ENCODE peak calls at places on chromosomes 6 and 20, in six cellular contexts. One of them, this sample, is unnamed.

GRCh38 chr20:62408055-62408454 is 970 bp upstream of the CABLES2 start:
- DNase-seq in A549: no peak
- DNase-seq in endothelial cell of umbilical vein: no peak
- DNase-seq in NB4: no peak
- DNase-seq in K562: no peak
- DNase-seq in GM12878: no peak
- DNase-seq in this sample: no peak

GRCh38 chr6:22325481-22325880 is 28.6 kb upstream of the PRL start:
- DNase-seq in K562: no peak
- DNase-seq in endothelial cell of umbilical vein: no peak
- DNase-seq in GM12878: no peak
- DNase-seq in A549: no peak
- DNase-seq in NB4: no peak
- DNase-seq in this sample: no peak

GRCh38 chr6:47098570-47098993 is 56.5 kb upstream of the ADGRF1 start:
- DNase-seq in K562: no peak
- DNase-seq in A549: no peak
- DNase-seq in endothelial cell of umbilical vein: no peak
- DNase-seq in GM12878: no peak
- DNase-seq in NB4: no peak
- DNase-seq in this sample: no peak

GRCh38 chr6:30685977-30686907 is at the start of gene PPP1R18:
- DNase-seq in A549: no peak
- DNase-seq in endothelial cell of umbilical vein: peak; percentile 28
- DNase-seq in NB4: peak; percentile 67
- DNase-seq in K562: peak; percentile 80
- DNase-seq in GM12878: no peak
- DNase-seq in this sample: no peak

GRCh38 chr6:78324213-78324612 is 543.1 kb upstream of the IRAK1BP1 start:
- DNase-seq in NB4: peak; percentile 32
- DNase-seq in endothelial cell of umbilical vein: no peak
- DNase-seq in GM12878: no peak
- DNase-seq in K562: no peak
- DNase-seq in A549: no peak
- DNase-seq in this sample: no peak

GRCh38 chr20:33781133-33781532 is 30.0 kb upstream of the CHMP4B start:
- DNase-seq in NB4: no peak
- DNase-seq in endothelial cell of umbilical vein: no peak
- DNase-seq in K562: no peak
- DNase-seq in GM12878: no peak
- DNase-seq in A549: no peak
- DNase-seq in this sample: no peak

GRCh38 chr20:58179432-58180099 is 48.9 kb downstream of the ANKRD60 start:
- DNase-seq in K562: peak; percentile 73
- DNase-seq in NB4: peak; percentile 61
- DNase-seq in endothelial cell of umbilical vein: peak; percentile 30
- DNase-seq in GM12878: no peak
- DNase-seq in A549: peak; percentile 48
- DNase-seq in this sample: peak; percentile 21

GRCh38 chr6:125612400-125612846 is 137.0 kb upstream of the HEY2 start:
- DNase-seq in endothelial cell of umbilical vein: no peak
- DNase-seq in GM12878: no peak
- DNase-seq in K562: no peak
- DNase-seq in NB4: no peak
- DNase-seq in A549: no peak
- DNase-seq in this sample: no peak

GRCh38 chr6:10809098-10809497 is 29.2 kb downstream of the MAK start:
- DNase-seq in endothelial cell of umbilical vein: no peak
- DNase-seq in K562: peak; percentile 23
- DNase-seq in GM12878: no peak
- DNase-seq in NB4: peak; percentile 31
- DNase-seq in A549: no peak
- DNase-seq in this sample: no peak

GRCh38 chr6:130425532-130425931 is 59.7 kb downstream of the TMEM200A start:
- DNase-seq in A549: no peak
- DNase-seq in GM12878: no peak
- DNase-seq in NB4: no peak
- DNase-seq in K562: no peak
- DNase-seq in endothelial cell of umbilical vein: no peak
- DNase-seq in this sample: no peak

GRCh38 chr20:21229163-21229562 is 74.0 kb upstream of the XRN2 start:
- DNase-seq in endothelial cell of umbilical vein: no peak
- DNase-seq in A549: peak; percentile 8
- DNase-seq in NB4: no peak
- DNase-seq in GM12878: no peak
- DNase-seq in K562: no peak
- DNase-seq in this sample: no peak

GRCh38 chr20:10683537-10683936 is 9.7 kb upstream of the JAG1 start:
- DNase-seq in NB4: no peak
- DNase-seq in A549: no peak
- DNase-seq in GM12878: no peak
- DNase-seq in endothelial cell of umbilical vein: no peak
- DNase-seq in K562: no peak
- DNase-seq in this sample: no peak

GRCh38 chr6:42190784-42191183 is 4.0 kb downstream of the GUCA1B start:
- DNase-seq in GM12878: no peak
- DNase-seq in A549: no peak
- DNase-seq in endothelial cell of umbilical vein: no peak
- DNase-seq in K562: peak; percentile 73
- DNase-seq in NB4: no peak
- DNase-seq in this sample: no peak

DNA sequence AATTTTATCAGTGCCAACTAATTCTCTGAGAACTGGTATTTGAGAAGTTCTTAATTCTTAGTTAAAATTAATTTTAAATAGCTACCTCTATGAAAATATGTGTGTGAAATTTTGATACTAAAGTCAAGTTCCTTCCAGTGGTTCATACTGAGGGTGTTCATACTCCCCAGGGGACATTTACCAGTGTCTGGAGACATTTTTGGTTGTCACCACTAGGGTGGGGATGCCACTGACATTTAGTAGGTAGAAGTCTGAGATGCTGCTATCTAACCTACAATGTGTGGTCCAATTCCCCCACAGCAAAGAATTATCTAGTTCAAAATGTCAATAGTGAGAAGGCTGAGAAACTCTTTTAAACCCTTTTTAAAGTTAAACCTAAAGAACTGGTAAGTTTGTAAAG is 463.8 kb downstream of the ADGRB3 start:
- DNase-seq in NB4: peak; percentile 6
- DNase-seq in K562: no peak
- DNase-seq in GM12878: no peak
- DNase-seq in A549: no peak
- DNase-seq in endothelial cell of umbilical vein: no peak
- DNase-seq in this sample: no peak
- H3K4me3 ChIP-seq in NB4: no peak overlapping the region
- H3K4me3 ChIP-seq in K562: no peak overlapping the region
- H3K4me3 ChIP-seq in GM12878: no peak overlapping the region
- H3K4me3 ChIP-seq in A549: no peak overlapping the region
- H3K4me3 ChIP-seq in endothelial cell of umbilical vein: no peak overlapping the region
- H3K4me3 ChIP-seq in this sample: no peak overlapping the region

DNA sequence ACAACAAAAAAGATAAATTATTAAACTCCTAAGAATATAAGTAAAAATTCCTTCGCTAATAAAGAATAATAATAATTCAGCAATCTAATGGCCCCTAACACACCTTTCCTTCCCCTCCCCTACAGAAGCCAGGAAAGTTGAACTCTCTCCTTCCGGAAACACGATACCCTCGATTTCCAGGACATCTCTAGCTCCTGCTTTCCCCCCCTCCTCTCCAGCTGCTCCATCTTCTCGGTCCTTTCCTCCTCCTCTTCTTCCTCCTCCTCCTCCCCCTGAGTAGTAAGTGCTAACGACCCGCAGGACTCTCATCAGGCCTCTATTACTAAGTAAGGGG is 603 bp downstream of the TASP1 start:
- DNase-seq in A549: peak; percentile 33
- DNase-seq in K562: peak; percentile 34
- DNase-seq in GM12878: no peak
- DNase-seq in endothelial cell of umbilical vein: no peak
- DNase-seq in NB4: no peak
- DNase-seq in this sample: peak; percentile 44
- TF ChIP-seq MYC in A549: no peak
- TF ChIP-seq MYC in K562: no peak
- TF ChIP-seq MYC in GM12878: no peak
- TF ChIP-seq MYC in endothelial cell of umbilical vein: no peak
- TF ChIP-seq MYC in NB4: no peak
- TF ChIP-seq MYC in this sample: no peak

DNA sequence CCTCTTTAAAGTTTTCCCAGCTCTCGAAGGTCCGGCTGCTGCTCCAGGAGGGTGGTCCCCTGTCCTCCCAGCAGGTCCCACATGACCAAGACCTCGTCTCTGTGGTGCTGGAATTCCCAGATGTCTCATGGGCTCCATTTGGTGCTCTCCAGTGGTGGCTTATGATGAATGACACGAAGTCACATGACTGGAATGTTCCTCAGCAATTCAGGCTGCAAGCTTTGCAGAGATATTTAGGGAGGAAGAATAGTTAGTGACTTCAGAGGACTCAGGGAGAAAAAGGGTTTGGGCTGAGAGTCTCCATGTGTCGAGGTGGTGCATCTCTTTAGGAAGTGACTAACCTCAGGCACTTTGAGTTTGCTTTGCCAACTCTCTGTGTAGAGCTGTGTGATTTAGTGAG is 21.5 kb downstream of the SMOC2 start:
- DNase-seq in GM12878: no peak
- DNase-seq in A549: no peak
- DNase-seq in endothelial cell of umbilical vein: no peak
- DNase-seq in K562: no peak
- DNase-seq in NB4: no peak
- DNase-seq in this sample: no peak
- H3K4me3 ChIP-seq in GM12878: no peak overlapping the region
- H3K4me3 ChIP-seq in A549: no peak overlapping the region
- H3K4me3 ChIP-seq in endothelial cell of umbilical vein: no peak overlapping the region
- H3K4me3 ChIP-seq in K562: no peak overlapping the region
- H3K4me3 ChIP-seq in NB4: no peak overlapping the region
- H3K4me3 ChIP-seq in this sample: no peak overlapping the region

GRCh38 chr20:20000223-20000968 is 16.8 kb upstream of the NAA20 start:
- DNase-seq in A549: no peak
- DNase-seq in K562: no peak
- DNase-seq in endothelial cell of umbilical vein: no peak
- DNase-seq in NB4: peak; percentile 63
- DNase-seq in GM12878: no peak
- DNase-seq in this sample: no peak

GRCh38 chr20:19998990-19999705 is 18.0 kb upstream of the NAA20 start:
- DNase-seq in GM12878: no peak
- DNase-seq in A549: no peak
- DNase-seq in endothelial cell of umbilical vein: no peak
- DNase-seq in K562: no peak
- DNase-seq in NB4: no peak
- DNase-seq in this sample: no peak

GRCh38 chr20:20005381-20005780 is 11.8 kb upstream of the NAA20 start:
- DNase-seq in endothelial cell of umbilical vein: no peak
- DNase-seq in NB4: no peak
- DNase-seq in K562: no peak
- DNase-seq in GM12878: no peak
- DNase-seq in A549: no peak
- DNase-seq in this sample: peak; percentile 51

GRCh38 chr20:20002101-20002998 is 14.8 kb upstream of the NAA20 start:
- DNase-seq in GM12878: no peak
- DNase-seq in endothelial cell of umbilical vein: no peak
- DNase-seq in NB4: peak; percentile 64
- DNase-seq in A549: no peak
- DNase-seq in K562: peak; percentile 27
- DNase-seq in this sample: peak; percentile 90

DNA sequence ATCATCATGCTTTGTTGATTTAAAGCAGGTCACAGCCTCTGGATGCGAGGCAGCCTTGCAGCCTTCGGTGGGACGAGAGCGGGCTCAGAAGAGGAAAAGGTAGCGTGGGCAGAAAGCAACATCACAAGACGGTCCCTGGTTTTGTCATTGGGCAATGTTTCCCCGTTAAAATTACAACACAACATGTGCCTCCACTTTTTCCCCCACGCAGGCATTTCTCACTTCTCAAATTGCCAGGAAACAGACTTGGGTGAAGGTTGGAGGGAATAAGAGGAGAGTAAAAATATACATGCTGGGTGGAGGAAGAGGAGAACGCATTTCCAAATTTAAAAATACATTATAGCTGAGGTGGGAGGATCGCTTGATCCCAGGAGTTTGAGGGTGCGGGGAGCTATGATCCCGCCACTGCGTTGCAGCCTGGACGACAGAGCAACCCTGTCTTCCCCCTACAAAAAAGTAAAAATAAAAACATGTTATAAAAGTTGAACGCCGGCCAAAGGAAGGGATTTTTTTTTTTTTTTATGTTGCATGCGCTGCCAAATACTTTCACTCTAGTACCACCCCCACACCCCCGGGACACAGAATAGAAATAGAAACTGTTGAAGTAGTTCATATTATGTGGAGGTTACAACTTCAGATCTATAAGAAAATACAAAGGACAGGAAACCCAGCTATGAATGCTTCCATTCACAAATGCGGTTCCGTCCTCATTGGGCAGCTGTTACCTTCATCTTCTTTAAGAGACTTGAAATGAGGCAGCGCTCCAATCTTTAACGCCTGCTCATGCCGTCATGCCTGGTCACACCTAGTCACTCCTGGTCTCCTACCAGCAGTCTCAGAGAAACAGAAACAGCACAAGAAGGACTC is 13.8 kb upstream of the NAA20 start:
- DNase-seq in GM12878: no peak
- DNase-seq in endothelial cell of umbilical vein: peak; percentile 65
- DNase-seq in NB4: peak; percentile 85
- DNase-seq in A549: no peak
- DNase-seq in K562: no peak
- DNase-seq in this sample: no peak
- TF ChIP-seq MYC in GM12878: no peak
- TF ChIP-seq MYC in endothelial cell of umbilical vein: no peak
- TF ChIP-seq MYC in NB4: peak; percentile 63
- TF ChIP-seq MYC in A549: no peak
- TF ChIP-seq MYC in K562: no peak
- TF ChIP-seq MYC in this sample: no peak

GRCh38 chr6:7903673-7904072 is 6.9 kb downstream of the TXNDC5 start:
- DNase-seq in endothelial cell of umbilical vein: peak; percentile 31
- DNase-seq in GM12878: no peak
- DNase-seq in K562: no peak
- DNase-seq in A549: no peak
- DNase-seq in NB4: no peak
- DNase-seq in this sample: no peak

GRCh38 chr6:7901780-7902179 is 8.8 kb downstream of the TXNDC5 start:
- DNase-seq in GM12878: no peak
- DNase-seq in K562: no peak
- DNase-seq in endothelial cell of umbilical vein: no peak
- DNase-seq in A549: no peak
- DNase-seq in NB4: no peak
- DNase-seq in this sample: no peak

GRCh38 chr6:7902867-7903266 is 7.7 kb downstream of the TXNDC5 start:
- DNase-seq in endothelial cell of umbilical vein: peak; percentile 19
- DNase-seq in GM12878: no peak
- DNase-seq in K562: no peak
- DNase-seq in NB4: no peak
- DNase-seq in A549: no peak
- DNase-seq in this sample: no peak

GRCh38 chr6:7901056-7901455 is 9.5 kb downstream of the TXNDC5 start:
- DNase-seq in GM12878: no peak
- DNase-seq in NB4: no peak
- DNase-seq in K562: no peak
- DNase-seq in endothelial cell of umbilical vein: peak; percentile 20
- DNase-seq in A549: no peak
- DNase-seq in this sample: no peak

DNA sequence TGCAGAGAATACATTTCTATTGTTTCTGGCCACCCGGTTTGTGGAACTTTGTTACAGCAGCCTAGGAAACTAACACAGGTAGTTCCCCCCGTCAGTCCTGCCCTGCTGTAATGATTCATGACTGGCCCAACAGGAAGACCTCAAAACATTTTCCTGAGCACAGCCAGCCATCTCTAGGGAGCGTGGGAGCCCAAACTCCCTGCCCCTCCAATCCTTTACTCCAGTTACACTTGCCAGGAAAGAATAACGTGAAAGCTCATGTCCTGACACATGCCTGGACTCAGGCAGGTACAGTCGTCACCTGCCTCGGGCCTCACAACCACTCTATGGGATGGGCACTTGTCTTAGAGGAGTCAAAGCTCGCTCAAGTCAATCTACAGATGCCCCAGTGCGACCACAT is 8.4 kb downstream of the TXNDC5 start:
- DNase-seq in endothelial cell of umbilical vein: peak; percentile 85
- DNase-seq in NB4: no peak
- DNase-seq in A549: no peak
- DNase-seq in K562: no peak
- DNase-seq in GM12878: no peak
- DNase-seq in this sample: no peak
- H3K4me3 ChIP-seq in endothelial cell of umbilical vein: no peak overlapping the region
- H3K4me3 ChIP-seq in NB4: no peak overlapping the region
- H3K4me3 ChIP-seq in A549: no peak overlapping the region
- H3K4me3 ChIP-seq in K562: no peak overlapping the region
- H3K4me3 ChIP-seq in GM12878: no peak overlapping the region
- H3K4me3 ChIP-seq in this sample: no peak overlapping the region

This sample was measured in HepG2.